ENCODE peak calls at places on chromosomes 11 and 22, in eight cellular contexts. V, I, E, C, T, Q, P and D are unnamed samples. For H3K4me1, the result is how much of the 10 kb centered on the place peaks cover.

GRCh38 chr11:1656670-1657069 is 27.1 kb downstream of the KRTAP5-5 start:
- DNase-seq in V (no peak), I (no peak), E (no peak), C (no peak), T (peak), Q (peak), P (no peak), D (no peak)

GRCh38 chr11:116637766-116638165 is 135.0 kb downstream of the BUD13 start:
- DNase-seq in V (no peak), I (no peak), E (no peak), C (peak), T (no peak), Q (no peak), P (no peak), D (no peak)

GRCh38 chr11:103170865-103171264 is 61.6 kb downstream of the DYNC2H1 start:
- DNase-seq in V (no peak), I (no peak), E (no peak), C (no peak), T (no peak), Q (no peak), P (no peak), D (no peak)

GRCh38 chr11:107042748-107043147 is 24.5 kb upstream of the GUCY1A2 start:
- DNase-seq in V (no peak), I (no peak), E (no peak), C (no peak), T (no peak), Q (no peak), P (no peak), D (no peak)

GRCh38 chr22:19035474-19036228 is 86.6 kb downstream of the DGCR2 start:
- DNase-seq in V (no peak), I (peak), E (no peak), C (no peak), T (peak), Q (no peak), P (no peak), D (no peak)

GRCh38 chr11:36086366-36086765 is 142.5 kb downstream of the LDLRAD3 start:
- DNase-seq in V (no peak), I (no peak), E (no peak), C (no peak), T (no peak), Q (no peak), P (no peak), D (no peak)

GRCh38 chr11:14119357-14119756 is 156.8 kb downstream of the SPON1 start:
- DNase-seq in V (no peak), I (no peak), E (no peak), C (peak), T (no peak), Q (no peak), P (no peak), D (no peak)

GRCh38 chr11:18650859-18651557 is 16.9 kb upstream of the SPTY2D1 start:
- DNase-seq in V (peak), I (no peak), E (peak), C (no peak), T (peak), Q (no peak), P (no peak), D (no peak)

GRCh38 chr11:57792870-57793269 is 31.3 kb downstream of the CTNND1 start:
- DNase-seq in V (no peak), I (no peak), E (no peak), C (no peak), T (no peak), Q (no peak), P (no peak), D (no peak)

GRCh38 chr22:44057411-44057987 is 33.4 kb downstream of the PARVB start:
- DNase-seq in V (no peak), I (peak), E (no peak), C (no peak), T (no peak), Q (peak), P (no peak), D (no peak)

GRCh38 chr22:48824673-48825651 is 1002.7 kb downstream of the BRD1 start:
- DNase-seq in V (no peak), I (no peak), E (no peak), C (no peak), T (no peak), Q (peak), P (no peak), D (no peak)

GRCh38 chr11:61947486-61948210 is 2.5 kb upstream of the BEST1 start:
- DNase-seq in V (peak), I (peak), E (peak), C (peak), T (peak), Q (peak), P (no peak), D (peak)

GRCh38 chr22:26580240-26580962 is 9.5 kb downstream of the TPST2 start:
- DNase-seq in V (no peak), I (no peak), E (no peak), C (no peak), T (no peak), Q (no peak), P (no peak), D (no peak)

GRCh38 chr11:1879941-1880720 is 11.6 kb downstream of the PRR33 start:
- DNase-seq in V (no peak), I (peak), E (no peak), C (no peak), T (peak), Q (peak), P (no peak), D (peak)

GRCh38 chr11:102599642-102600261 is 25.4 kb downstream of the MMP20 start:
- DNase-seq in V (no peak), I (no peak), E (no peak), C (no peak), T (no peak), Q (no peak), P (no peak), D (no peak)

GRCh38 chr22:37552560-37553163 is 7.6 kb upstream of the CDC42EP1 start:
- DNase-seq in V (no peak), I (no peak), E (peak), C (no peak), T (no peak), Q (no peak), P (no peak), D (no peak)

GRCh38 chr11:133041928-133042890 is 490.1 kb downstream of the OPCML start:
- DNase-seq in V (no peak), I (no peak), E (no peak), C (no peak), T (no peak), Q (no peak), P (no peak), D (no peak)

GRCh38 chr11:74650498-74650897 is 58.1 kb downstream of the POLD3 start:
- DNase-seq in V (no peak), I (no peak), E (no peak), C (no peak), T (no peak), Q (no peak), P (no peak), D (no peak)

GRCh38 chr11:106233191-106233590 is 155.7 kb downstream of the AASDHPPT start:
- DNase-seq in V (no peak), I (no peak), E (no peak), C (no peak), T (no peak), Q (no peak), P (no peak), D (no peak)

GRCh38 chr11:66189031-66189745 is 79.3 kb upstream of the RAB1B start:
- DNase-seq in V (no peak), I (no peak), E (no peak), C (no peak), T (no peak), Q (no peak), P (no peak), D (no peak)

GRCh38 chr11:10438451-10438850 is 16.6 kb upstream of the AMPD3 start:
- DNase-seq in V (no peak), I (no peak), E (no peak), C (no peak), T (no peak), Q (no peak), P (no peak), D (no peak)

GRCh38 chr11:105790841-105791240 is 181.0 kb downstream of the GRIA4 start:
- DNase-seq in V (no peak), I (no peak), E (no peak), C (no peak), T (no peak), Q (no peak), P (no peak), D (no peak)

GRCh38 chr11:15638386-15638787 is 523.7 kb downstream of the INSC start:
- DNase-seq in V (no peak), I (no peak), E (no peak), C (no peak), T (no peak), Q (no peak), P (no peak), D (no peak)

GRCh38 chr11:68930991-68931855 is 27.5 kb downstream of the IGHMBP2 start:
- DNase-seq in V (no peak), I (no peak), E (no peak), C (no peak), T (no peak), Q (no peak), P (no peak), D (no peak)

GRCh38 chr11:64032050-64032449 is 3.7 kb upstream of the FLRT1 start:
- DNase-seq in V (no peak), I (no peak), E (no peak), C (no peak), T (no peak), Q (no peak), P (no peak), D (no peak)
- H3K4me1 ChIP-seq in V (under half), I (under half), E (under half), C (under half), T (under half), Q (under half), P (under half), D (under half)

GRCh38 chr22:32855023-32855756 is 53.7 kb downstream of the TIMP3 start:
- DNase-seq in V (no peak), I (no peak), E (no peak), C (no peak), T (no peak), Q (no peak), P (no peak), D (no peak)
- H3K4me1 ChIP-seq in V (under half), I (half or more), E (under half), C (under half), T (under half), Q (under half), P (half or more), D (under half)

GRCh38 chr11:118628031-118628430 is 20.6 kb downstream of the PHLDB1 start:
- DNase-seq in V (no peak), I (no peak), E (no peak), C (no peak), T (no peak), Q (no peak), P (no peak), D (no peak)

GRCh38 chr11:118627566-118627965 is 20.2 kb downstream of the PHLDB1 start:
- DNase-seq in V (no peak), I (no peak), E (no peak), C (no peak), T (no peak), Q (no peak), P (no peak), D (no peak)

GRCh38 chr11:118625036-118625690 is 17.7 kb downstream of the PHLDB1 start:
- DNase-seq in V (no peak), I (no peak), E (no peak), C (no peak), T (peak), Q (no peak), P (no peak), D (no peak)

GRCh38 chr11:118628432-118628831 is 21.0 kb downstream of the PHLDB1 start:
- DNase-seq in V (no peak), I (no peak), E (no peak), C (no peak), T (no peak), Q (no peak), P (no peak), D (no peak)

DNA sequence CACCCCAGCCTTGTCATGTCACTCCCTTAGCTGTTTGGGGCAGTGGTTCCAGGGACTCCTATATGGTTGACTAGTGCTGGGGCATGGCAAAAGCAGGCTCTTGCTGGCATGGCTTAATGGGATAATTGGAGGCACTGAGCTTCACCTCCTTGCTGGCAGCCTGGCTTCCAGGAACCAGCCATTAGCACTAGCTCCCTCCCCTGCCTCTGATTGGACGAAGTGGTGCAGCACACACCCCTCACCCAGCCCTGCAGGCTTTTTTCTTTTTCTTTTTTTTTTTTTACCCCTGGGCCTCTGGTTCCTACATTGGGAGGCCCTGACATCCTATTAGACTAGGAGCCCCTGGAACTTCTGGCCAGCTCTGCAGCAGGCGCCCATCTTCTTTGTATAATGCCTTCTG is 18.6 kb downstream of the PHLDB1 start:
- DNase-seq in V (no peak), I (no peak), E (peak), C (no peak), T (peak), Q (no peak), P (no peak), D (no peak)
- H3K4me1 ChIP-seq in V (under half), I (half or more), E (under half), C (under half), T (half or more), Q (under half), P (half or more), D (under half)

GRCh38 chr22:24177045-24177444 is 4.2 kb upstream of the SUSD2 start:
- DNase-seq in V (no peak), I (no peak), E (no peak), C (no peak), T (no peak), Q (no peak), P (no peak), D (no peak)

GRCh38 chr22:24178021-24178431 is 3.3 kb upstream of the SUSD2 start:
- DNase-seq in V (no peak), I (no peak), E (no peak), C (no peak), T (no peak), Q (no peak), P (no peak), D (no peak)

GRCh38 chr22:24179478-24180210 is 1.6 kb upstream of the SUSD2 start:
- DNase-seq in V (no peak), I (no peak), E (no peak), C (no peak), T (peak), Q (no peak), P (no peak), D (no peak)

GRCh38 chr22:24177456-24177855 is 3.8 kb upstream of the SUSD2 start:
- DNase-seq in V (no peak), I (no peak), E (no peak), C (no peak), T (no peak), Q (no peak), P (no peak), D (no peak)

DNA sequence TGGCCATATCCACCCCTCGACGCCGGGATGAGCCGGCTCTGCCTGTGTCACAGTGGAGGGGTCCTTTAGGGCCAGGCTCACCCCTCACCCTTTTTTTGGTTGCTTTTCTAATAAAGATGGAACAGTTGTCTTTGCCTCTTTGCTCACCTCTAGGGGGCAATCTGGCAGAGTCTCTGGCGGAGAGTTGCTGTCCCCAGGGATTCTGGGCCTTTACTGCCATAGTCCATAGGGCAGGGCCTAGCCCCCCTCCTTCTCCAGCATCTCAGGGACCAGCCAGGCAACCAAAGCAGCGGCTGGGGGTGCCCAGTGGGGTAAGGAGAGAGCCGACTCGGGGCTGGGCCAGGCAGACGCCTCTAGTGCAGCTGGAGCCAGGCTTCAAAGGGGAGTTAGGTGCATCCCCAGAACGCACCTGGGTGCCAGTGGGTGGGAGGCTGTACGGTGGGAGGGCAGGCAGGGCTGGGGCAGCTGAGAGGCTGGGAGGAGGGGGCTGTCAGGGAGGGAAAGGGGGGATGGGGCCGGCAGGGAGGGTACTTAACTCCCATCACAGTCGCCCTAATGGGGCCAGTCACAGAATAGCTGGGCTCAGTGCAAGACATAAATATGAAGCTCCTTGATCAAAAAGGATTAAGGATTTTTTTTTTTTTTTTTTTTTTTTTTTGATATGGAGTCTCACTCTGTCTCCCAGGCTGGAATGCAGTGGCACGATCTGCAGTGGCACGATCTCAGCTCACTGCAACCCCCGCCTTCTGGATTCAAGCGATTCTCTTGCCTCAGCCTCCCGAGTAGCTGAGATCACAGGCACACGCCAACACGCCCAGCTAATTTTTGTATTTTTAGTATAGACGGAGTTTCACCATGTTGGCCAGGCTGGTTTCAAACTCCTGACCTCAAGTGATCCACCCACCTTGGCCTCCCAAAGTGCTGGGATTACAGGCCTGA is 2.5 kb upstream of the SUSD2 start:
- DNase-seq in V (no peak), I (no peak), E (peak), C (no peak), T (no peak), Q (no peak), P (no peak), D (no peak)
- H3K4me1 ChIP-seq in V (under half), I (under half), E (under half), C (under half), T (under half), Q (under half), P (half or more), D (under half)

GRCh38 chr22:31095637-31096249 is 11.6 kb downstream of the SELENOM start:
- DNase-seq in V (no peak), I (no peak), E (no peak), C (no peak), T (no peak), Q (no peak), P (no peak), D (no peak)
- H3K4me1 ChIP-seq in V (under half), I (under half), E (under half), C (under half), T (under half), Q (under half), P (half or more), D (under half)

GRCh38 chr11:63846897-63847296 is 8.0 kb downstream of the MARK2 start:
- DNase-seq in V (no peak), I (no peak), E (no peak), C (no peak), T (no peak), Q (no peak), P (no peak), D (no peak)
- H3K4me1 ChIP-seq in V (under half), I (half or more), E (under half), C (half or more), T (half or more), Q (under half), P (half or more), D (half or more)